ENCODE peak calls at places on chromosome 15, in six cellular contexts. F is HS-27A; N is cerebellar cortex; C is stimulated activated CD4-positive, alpha-beta T cell treated with anti-CD3 and anti-CD28 coated beads, TNF-alpha, amount 100 ng/mL, for 1 hour; J is spleen; E is GM04504. Z is an unnamed sample.

GRCh38 chr15:40115670-40116093 is 7.0 kb upstream of the BMF start:
- DNase-seq in F (no peak), N (no peak), C (no peak), J (peak; percentile 91), E (no peak), Z (peak; percentile 91)

GRCh38 chr15:39250460-39251186 is 330.3 kb upstream of the THBS1 start:
- DNase-seq in F (no peak), N (no peak), C (no peak), J (no peak), E (no peak), Z (no peak)

GRCh38 chr15:40582726-40583246 is 11.3 kb upstream of the KNL1 start:
- DNase-seq in F (no peak), N (peak; percentile 15), C (no peak), J (no peak), E (peak; percentile 68), Z (no peak)

GRCh38 chr15:70585707-70586034 is 177.7 kb downstream of the UACA start:
- DNase-seq in F (no peak), N (no peak), C (no peak), J (no peak), E (no peak), Z (no peak)

GRCh38 chr15:25909806-25910205 is 46.7 kb upstream of the ATP10A start:
- DNase-seq in F (no peak), N (no peak), C (no peak), J (no peak), E (no peak), Z (no peak)

GRCh38 chr15:65303687-65304392 is 637 bp upstream of the RNU5B-1 start:
- DNase-seq in F (peak; percentile 50), N (peak; percentile 66), C (no peak), J (peak; percentile 85), E (no peak), Z (no peak)

GRCh38 chr15:99618941-99619411 is 53.2 kb downstream of the MEF2A start:
- DNase-seq in F (no peak), N (no peak), C (no peak), J (no peak), E (no peak), Z (no peak)

GRCh38 chr15:67735896-67736295 is 89.4 kb upstream of the SKOR1 start:
- DNase-seq in F (no peak), N (no peak), C (no peak), J (no peak), E (no peak), Z (no peak)

GRCh38 chr15:96333194-96334016 is 2.9 kb downstream of the NR2F2 start:
- DNase-seq in F (no peak), N (peak; percentile 49), C (no peak), J (no peak), E (no peak), Z (peak; percentile 81)

GRCh38 chr15:67199391-67199790 is 55.1 kb downstream of the AAGAB start:
- DNase-seq in F (no peak), N (no peak), C (no peak), J (no peak), E (no peak), Z (no peak)

GRCh38 chr15:36882487-36883108 is 217.8 kb downstream of the MEIS2 start:
- DNase-seq in F (no peak), N (no peak), C (no peak), J (no peak), E (no peak), Z (no peak)

GRCh38 chr15:82697735-82698407 is 11.8 kb downstream of the AP3B2 start:
- DNase-seq in F (no peak), N (no peak), C (no peak), J (no peak), E (no peak), Z (no peak)

GRCh38 chr15:65394936-65395335 is 17.1 kb upstream of the IGDCC3 start:
- DNase-seq in F (no peak), N (no peak), C (no peak), J (no peak), E (no peak), Z (peak; percentile 22)

GRCh38 chr15:43872416-43873020 is 45.7 kb downstream of the WDR76 start:
- DNase-seq in F (peak; percentile 11), N (peak; percentile 89), C (no peak), J (no peak), E (peak; percentile 46), Z (no peak)

GRCh38 chr15:59140422-59141226 is 35.7 kb downstream of the CCNB2 start:
- DNase-seq in F (no peak), N (no peak), C (no peak), J (no peak), E (no peak), Z (peak; percentile 68)

GRCh38 chr15:91407237-91407889 is 307.3 kb downstream of the SV2B start:
- DNase-seq in F (no peak), N (peak; percentile 96), C (no peak), J (no peak), E (no peak), Z (no peak)

GRCh38 chr15:63492541-63493077 is 11.8 kb upstream of the USP3 start:
- DNase-seq in F (no peak), N (no peak), C (no peak), J (no peak), E (no peak), Z (no peak)

GRCh38 chr15:67031321-67031720 is 34.1 kb upstream of the SMAD3 start:
- DNase-seq in F (no peak), N (no peak), C (no peak), J (no peak), E (no peak), Z (no peak)

GRCh38 chr15:43093026-43093425 is 12.8 kb downstream of the UBR1 start:
- DNase-seq in F (no peak), N (no peak), C (no peak), J (no peak), E (no peak), Z (no peak)

GRCh38 chr15:35427091-35427490 is 118.9 kb downstream of the DPH6 start:
- DNase-seq in F (peak; percentile 75), N (peak; percentile 87), C (no peak), J (no peak), E (peak; percentile 59), Z (no peak)

GRCh38 chr15:68967948-68968347 is 37.6 kb downstream of the SPESP1 start:
- DNase-seq in F (no peak), N (no peak), C (no peak), J (no peak), E (no peak), Z (no peak)

GRCh38 chr15:101020451-101020850 is 101.3 kb downstream of the LRRK1 start:
- DNase-seq in F (no peak), N (no peak), C (no peak), J (no peak), E (no peak), Z (no peak)

GRCh38 chr15:77866596-77867125 is 210.8 kb downstream of the TBC1D2B start:
- DNase-seq in F (no peak), N (no peak), C (no peak), J (no peak), E (no peak), Z (peak; percentile 58)

GRCh38 chr15:88624971-88625290 is 3.8 kb downstream of the AEN start:
- DNase-seq in F (no peak), N (no peak), C (no peak), J (no peak), E (no peak), Z (no peak)

GRCh38 chr15:58805095-58805494 is 34.0 kb downstream of the MINDY2 start:
- DNase-seq in F (no peak), N (no peak), C (no peak), J (no peak), E (no peak), Z (no peak)

GRCh38 chr15:32004249-32004648 is 26.1 kb upstream of the CHRNA7 start:
- DNase-seq in F (no peak), N (no peak), C (no peak), J (no peak), E (no peak), Z (no peak)

GRCh38 chr15:32959077-32959476 is 235.4 kb downstream of the FMN1 start:
- DNase-seq in F (no peak), N (no peak), C (no peak), J (no peak), E (no peak), Z (no peak)

GRCh38 chr15:55499158-55499557 is 8.9 kb downstream of the DNAAF4 start:
- DNase-seq in F (no peak), N (no peak), C (no peak), J (no peak), E (no peak), Z (no peak)

GRCh38 chr15:39787479-39787878 is 4.8 kb upstream of the FSIP1 start:
- DNase-seq in F (no peak), N (no peak), C (no peak), J (no peak), E (no peak), Z (no peak)

GRCh38 chr15:82805994-82806406 is at the start of gene FSD2:
- DNase-seq in F (no peak), N (no peak), C (no peak), J (no peak), E (no peak), Z (no peak)

GRCh38 chr15:95085056-95085455 is 853.7 kb downstream of the MCTP2 start:
- DNase-seq in F (no peak), N (no peak), C (no peak), J (no peak), E (no peak), Z (no peak)

GRCh38 chr15:72536506-72536905 is 62.4 kb downstream of the ARIH1 start:
- DNase-seq in F (no peak), N (no peak), C (no peak), J (no peak), E (no peak), Z (no peak)

GRCh38 chr15:92921215-92922131 is 21.3 kb downstream of the CHD2 start:
- DNase-seq in F (no peak), N (no peak), C (no peak), J (no peak), E (no peak), Z (no peak)

GRCh38 chr15:70258369-70259029 is 160.8 kb upstream of the TLE3 start:
- DNase-seq in F (no peak), N (no peak), C (peak; percentile 43), J (peak; percentile 90), E (no peak), Z (peak; percentile 75)